ENCODE peak calls at places on chromosome 12, in ten cellular contexts. O is stomach, M is suprapubic skin, L is transverse colon, G is testis, J is heart left ventricle, E is IMR-90, U is body of pancreas, B is breast epithelium, C is Peyer's patch. F is an unnamed sample.
A peak's percentile ranks its signal among the peaks of the same experiment; 100 is the strongest.

GRCh38 chr12:75694891-75695290 is 183.5 kb upstream of the KRR1 start:
- DNase-seq in G (no peak), U (no peak), J (no peak), B (no peak), C (no peak), M (no peak), L (no peak), O (no peak), E (peak; percentile 43), F (no peak)

GRCh38 chr12:67482751-67483661 is 165.5 kb upstream of the DYRK2 start:
- DNase-seq in C (peak; percentile 94), B (no peak), G (peak; percentile 62), M (no peak), U (peak; percentile 66), O (peak; percentile 71), E (peak; percentile 56), J (peak; percentile 83), L (peak; percentile 76), F (peak; percentile 27)

GRCh38 chr12:19893514-19893913 is 454.2 kb downstream of the AEBP2 start:
- DNase-seq in O (no peak), G (no peak), E (peak; percentile 54), L (no peak), C (no peak), M (no peak), B (no peak), U (no peak), J (no peak), F (no peak)

GRCh38 chr12:86719381-86719780 is 463.2 kb upstream of the MGAT4C start:
- DNase-seq in M (no peak), B (no peak), J (no peak), C (no peak), U (no peak), E (peak; percentile 67), G (no peak), L (no peak), O (no peak), F (no peak)

GRCh38 chr12:100974747-100975146 is 180.2 kb downstream of the ANO4 start:
- DNase-seq in O (no peak), J (no peak), M (no peak), L (no peak), G (no peak), U (no peak), C (no peak), B (no peak), E (no peak), F (no peak)

GRCh38 chr12:58365087-58365390 is 423.7 kb downstream of the ATP23 start:
- DNase-seq in E (no peak), J (no peak), C (no peak), B (no peak), O (no peak), L (no peak), G (no peak), U (no peak), M (no peak), F (no peak)

GRCh38 chr12:22283006-22283506 is 51.5 kb downstream of the ST8SIA1 start:
- DNase-seq in E (peak; percentile 85), G (no peak), M (no peak), C (no peak), O (no peak), B (no peak), J (no peak), U (no peak), L (no peak), F (no peak)

GRCh38 chr12:6460751-6461371 is 9.0 kb downstream of the TAPBPL start:
- DNase-seq in E (no peak), G (no peak), J (no peak), U (no peak), L (no peak), O (no peak), B (no peak), C (no peak), M (no peak), F (no peak)

GRCh38 chr12:31412292-31412801 is 86.4 kb upstream of the SINHCAF start:
- DNase-seq in B (no peak), J (no peak), L (no peak), C (no peak), O (no peak), U (no peak), M (no peak), G (no peak), E (no peak), F (no peak)

GRCh38 chr12:1920436-1920835 is 2.0 kb upstream of the CACNA2D4 start:
- DNase-seq in M (no peak), O (peak; percentile 22), U (no peak), J (no peak), G (peak; percentile 12), B (no peak), C (peak; percentile 33), L (no peak), E (no peak), F (no peak)

GRCh38 chr12:92482599-92482998 is 220.2 kb upstream of the PLEKHG7 start:
- DNase-seq in L (no peak), J (no peak), O (no peak), B (no peak), C (no peak), U (no peak), E (no peak), M (no peak), G (no peak), F (no peak)

GRCh38 chr12:9851927-9852326 is 17.2 kb downstream of the CLEC2B start:
- DNase-seq in U (no peak), E (no peak), C (no peak), J (no peak), M (no peak), L (no peak), O (no peak), B (no peak), G (no peak), F (no peak)

GRCh38 chr12:29649722-29650121 is 134.0 kb downstream of the TMTC1 start:
- DNase-seq in O (no peak), B (no peak), J (no peak), L (no peak), C (no peak), M (no peak), G (no peak), U (no peak), E (no peak), F (no peak)

GRCh38 chr12:53965251-53966069 is 7.5 kb upstream of the HOXC11 start:
- DNase-seq in C (no peak), U (no peak), B (no peak), L (no peak), O (no peak), E (no peak), J (no peak), G (no peak), M (no peak), F (peak; percentile 71)
- H3K4me3 ChIP-seq in C (no peak overlapping the region), U (no peak overlapping the region), B (no peak overlapping the region), L (no peak overlapping the region), O (no peak overlapping the region), E (no peak overlapping the region), J (no peak overlapping the region), G (no peak overlapping the region), M (no peak overlapping the region), F (no peak overlapping the region)

DNA sequence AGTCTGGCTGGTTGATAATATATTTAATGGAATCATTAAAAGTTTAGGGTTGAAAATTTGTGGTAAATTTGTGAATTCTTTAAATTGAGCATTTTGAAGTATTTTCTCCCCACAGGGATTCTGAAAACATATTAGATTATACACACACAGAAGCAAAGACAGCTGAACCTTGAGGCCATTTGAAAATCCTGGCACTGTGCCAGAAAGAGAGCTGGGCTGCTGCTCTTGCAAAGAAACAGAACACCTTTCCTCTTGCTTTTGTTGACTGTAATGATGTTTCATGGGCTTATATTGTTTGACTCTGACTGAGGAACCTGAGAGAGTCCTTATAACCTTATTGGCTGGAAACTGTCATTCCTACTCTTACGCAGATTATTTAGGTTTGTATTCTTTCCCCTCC is 4.8 kb downstream of the RNF34 start:
- DNase-seq in J (no peak), G (peak; percentile 28), L (no peak), B (peak; percentile 67), M (no peak), C (no peak), E (no peak), O (peak; percentile 48), U (peak; percentile 69), F (no peak)
- H3K27me3 ChIP-seq in J (no peaks in the 10 kb centered on the region), G (no peaks in the 10 kb centered on the region), L (no peaks in the 10 kb centered on the region), B (no peaks in the 10 kb centered on the region), M (no peaks in the 10 kb centered on the region), C (no peaks in the 10 kb centered on the region), E (no peaks in the 10 kb centered on the region), O (no peaks in the 10 kb centered on the region), U (no peaks in the 10 kb centered on the region), F (no peaks in the 10 kb centered on the region)

GRCh38 chr12:57235728-57236131 is 6.2 kb downstream of the SHMT2 start:
- DNase-seq in U (no peak), M (no peak), B (no peak), E (no peak), L (no peak), O (no peak), J (no peak), C (no peak), G (no peak), F (no peak)
- TF ChIP-seq POLR2A in U (no peak), M (no peak), B (no peak), E (no peak), L (no peak), O (no peak), J (no peak), C (no peak), G (no peak), F (no peak)

GRCh38 chr12:42468853-42469252 is 120.7 kb downstream of the PRICKLE1 start:
- DNase-seq in G (no peak), C (no peak), U (no peak), B (no peak), M (no peak), J (no peak), O (no peak), L (no peak), E (no peak), F (no peak)

GRCh38 chr12:42473130-42473529 is 116.4 kb downstream of the PRICKLE1 start:
- DNase-seq in O (no peak), U (no peak), L (no peak), J (no peak), B (no peak), E (peak; percentile 84), C (no peak), M (no peak), G (no peak), F (no peak)

GRCh38 chr12:42469355-42470006 is 120.1 kb downstream of the PRICKLE1 start:
- DNase-seq in J (no peak), M (no peak), B (no peak), G (no peak), L (peak; percentile 13), E (no peak), C (peak; percentile 58), U (no peak), O (no peak), F (no peak)

GRCh38 chr12:42463671-42464070 is 125.9 kb downstream of the PRICKLE1 start:
- DNase-seq in C (no peak), E (no peak), L (no peak), M (no peak), O (no peak), B (no peak), J (no peak), U (no peak), G (no peak), F (no peak)

DNA sequence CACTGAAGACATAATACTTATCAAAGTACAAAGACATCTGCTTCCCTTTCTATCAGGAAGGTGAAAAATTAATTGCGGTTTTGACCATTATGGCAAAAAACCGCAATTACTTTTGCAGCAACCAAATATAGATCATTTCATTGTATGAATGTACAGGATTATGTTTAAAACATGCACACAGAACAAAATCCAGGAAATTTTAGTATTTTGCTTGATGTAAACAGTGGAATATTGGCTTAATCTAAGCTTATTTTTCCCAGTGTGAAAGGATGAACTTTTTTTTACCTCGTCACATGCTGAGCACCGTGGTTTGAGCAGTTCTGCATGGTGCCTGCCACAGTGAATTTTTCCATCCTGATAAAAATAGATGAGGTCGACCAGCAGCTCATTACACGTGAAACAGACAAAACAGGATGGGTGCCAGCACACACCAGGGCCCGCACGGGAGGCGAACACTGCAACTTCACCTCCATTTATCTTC is 121.2 kb downstream of the PRICKLE1 start:
- DNase-seq in M (no peak), E (no peak), J (peak; percentile 57), U (no peak), O (no peak), B (no peak), C (peak; percentile 63), G (no peak), L (peak; percentile 21), F (no peak)
- H3K4me3 ChIP-seq in M (no peak overlapping the region), E (no peak overlapping the region), J (peak overlapping the region; percentile 52), U (no peak overlapping the region), O (no peak overlapping the region), B (no peak overlapping the region), C (no peak overlapping the region), G (no peak overlapping the region), L (no peak overlapping the region), F (no peak overlapping the region)